ENCODE peak calls at places on chromosomes 16 and 17, in four cellular contexts. A is activated CD8-positive, alpha-beta memory T cell treated with anti-CD3 and anti-CD28 coated beads for 48 hours; S is A549; N is caudate nucleus. J is an unnamed sample.

GRCh38 chr17:66786101-66786500 is 48.8 kb upstream of the CACNG5 start:
- DNase-seq in A (no peak), S (no peak), N (no peak), J (no peak)

GRCh38 chr17:29107933-29108805 is 65.2 kb downstream of the PIPOX start:
- DNase-seq in A (no peak), S (peak), N (no peak), J (peak)

GRCh38 chr16:47197536-47198179 is 53.9 kb upstream of the NETO2 start:
- DNase-seq in A (no peak), S (no peak), N (no peak), J (peak)

GRCh38 chr16:73064227-73064995 is 16.5 kb upstream of the ZFHX3 start:
- DNase-seq in A (no peak), S (no peak), N (no peak), J (peak)

GRCh38 chr17:82092628-82092994 is 5.4 kb downstream of the FASN start:
- DNase-seq in A (no peak), S (no peak), N (no peak), J (no peak)

GRCh38 chr17:43309505-43310329 is 75.9 kb upstream of the RNU2-1 start:
- DNase-seq in A (no peak), S (peak), N (no peak), J (no peak)

GRCh38 chr17:74859439-74860228 is at the start of gene GRIN2C:
- DNase-seq in A (no peak), S (no peak), N (no peak), J (no peak)

GRCh38 chr17:49576121-49576905 is 642 bp downstream of the NXPH3 start:
- DNase-seq in A (no peak), S (peak), N (peak), J (no peak)

GRCh38 chr17:4665027-4665426 is 23.5 kb upstream of the ALOX15 start:
- DNase-seq in A (no peak), S (no peak), N (no peak), J (no peak)

GRCh38 chr17:66755101-66755943 is 79.6 kb upstream of the CACNG5 start:
- DNase-seq in A (no peak), S (no peak), N (no peak), J (no peak)

GRCh38 chr16:11670171-11671131 is 2.2 kb downstream of the SNN start:
- DNase-seq in A (no peak), S (no peak), N (no peak), J (no peak)

GRCh38 chr16:13453938-13454553 is 465.9 kb upstream of the ERCC4 start:
- DNase-seq in A (no peak), S (peak), N (peak), J (no peak)

GRCh38 chr16:88901718-88902337 is 35.4 kb upstream of the PABPN1L start:
- DNase-seq in A (no peak), S (no peak), N (no peak), J (no peak)

GRCh38 chr16:80273635-80274538 is 266.9 kb upstream of the DYNLRB2 start:
- DNase-seq in A (no peak), S (no peak), N (no peak), J (peak)

GRCh38 chr16:29814592-29814991 is 1.4 kb upstream of the PAGR1 start:
- DNase-seq in A (no peak), S (no peak), N (no peak), J (no peak)

GRCh38 chr16:1950559-1950958 is 3.9 kb downstream of the RPL3L start:
- DNase-seq in A (no peak), S (no peak), N (no peak), J (no peak)

GRCh38 chr17:288802-289356 is 63.7 kb downstream of the RPH3AL start:
- DNase-seq in A (no peak), S (no peak), N (no peak), J (no peak)

GRCh38 chr16:2663553-2664521 is 18.5 kb upstream of the KCTD5 start:
- DNase-seq in A (no peak), S (no peak), N (no peak), J (peak)

GRCh38 chr16:87584271-87584670 is 18.0 kb upstream of the JPH3 start:
- DNase-seq in A (no peak), S (no peak), N (no peak), J (peak)

GRCh38 chr17:47864791-47865216 is 13.8 kb upstream of the SP6 start:
- DNase-seq in A (no peak), S (no peak), N (no peak), J (no peak)

GRCh38 chr17:70172921-70173320 is 3.6 kb downstream of the KCNJ2 start:
- DNase-seq in A (no peak), S (no peak), N (no peak), J (peak)

GRCh38 chr17:75346906-75347305 is 57.7 kb upstream of the SLC25A19 start:
- DNase-seq in A (no peak), S (no peak), N (no peak), J (peak)

GRCh38 chr17:28688481-28688880 is 23.2 kb downstream of the PROCA1 start:
- DNase-seq in A (no peak), S (no peak), N (no peak), J (no peak)

GRCh38 chr16:56203052-56203451 is 11.8 kb downstream of the GNAO1 start:
- DNase-seq in A (no peak), S (peak), N (peak), J (no peak)

GRCh38 chr16:77913738-77914263 is 108.5 kb upstream of the CLEC3A start:
- DNase-seq in A (no peak), S (no peak), N (no peak), J (peak)